ENCODE peak calls at places on chromosomes 2 and 18, in seven cellular contexts. S is lower lobe of right lung, U is fibroblast of lung, L is PC-9, Y is heart left ventricle, Z is Peyer's patch, H is SK-N-SH. V is an unnamed sample.

GRCh38 chr2:12397861-12398260 is 318.9 kb upstream of the TRIB2 start:
- DNase-seq in Z (no peak), L (no peak), U (no peak), S (no peak), H (no peak), Y (peak), V (no peak)

GRCh38 chr2:113230531-113230930 is 48.2 kb downstream of the PAX8 start:
- DNase-seq in L (no peak), U (no peak), Z (no peak), S (no peak), H (no peak), Y (no peak), V (no peak)

GRCh38 chr2:226215902-226216503 is 583.6 kb downstream of the IRS1 start:
- DNase-seq in U (peak), L (no peak), S (peak), H (peak), Y (peak), Z (peak), V (no peak)

GRCh38 chr2:72533767-72534166 is 292.1 kb downstream of the EXOC6B start:
- DNase-seq in U (peak), L (no peak), Y (no peak), Z (no peak), H (no peak), S (no peak), V (peak)

GRCh38 chr2:232321156-232321816 is 57.3 kb upstream of the ALPP start:
- DNase-seq in Z (peak), H (no peak), Y (no peak), L (no peak), S (peak), U (no peak), V (no peak)

GRCh38 chr18:52963481-52963880 is 623.5 kb downstream of the DCC start:
- DNase-seq in Z (no peak), H (no peak), L (no peak), S (no peak), Y (no peak), U (no peak), V (no peak)

GRCh38 chr2:207330912-207331311 is 165.2 kb upstream of the KLF7 start:
- DNase-seq in S (no peak), U (peak), H (no peak), Y (peak), L (peak), Z (no peak), V (peak)

GRCh38 chr2:97735161-97735561 is 21.8 kb downstream of the ZAP70 start:
- DNase-seq in U (no peak), L (no peak), H (no peak), Z (peak), S (no peak), Y (no peak), V (no peak)

GRCh38 chr18:54961016-54961423 is 1.8 kb upstream of the CCDC68 start:
- DNase-seq in U (peak), Z (no peak), Y (no peak), L (no peak), S (no peak), H (no peak), V (no peak)

GRCh38 chr2:105373344-105373781 is 25.5 kb downstream of the FHL2 start:
- DNase-seq in Z (peak), U (peak), H (no peak), S (peak), Y (peak), L (no peak), V (no peak)

GRCh38 chr2:106138904-106139574 is 55.1 kb downstream of the UXS1 start:
- DNase-seq in H (no peak), L (no peak), U (no peak), Z (no peak), S (no peak), Y (no peak), V (no peak)

GRCh38 chr2:84631047-84631446 is 114.7 kb downstream of the DNAH6 start:
- DNase-seq in Y (no peak), S (no peak), L (peak), Z (no peak), H (peak), U (peak), V (peak)

GRCh38 chr2:241750076-241750840 is 15.8 kb downstream of the D2HGDH start:
- DNase-seq in L (no peak), H (no peak), Z (no peak), Y (no peak), U (no peak), S (no peak), V (no peak)

GRCh38 chr2:11022874-11023273 is 111.1 kb downstream of the KCNF1 start:
- DNase-seq in Z (no peak), H (no peak), L (peak), Y (no peak), U (no peak), S (no peak), V (no peak)

GRCh38 chr2:196125596-196125995 is 45.8 kb downstream of the STK17B start:
- DNase-seq in U (no peak), H (no peak), Z (no peak), L (no peak), S (no peak), Y (no peak), V (no peak)

GRCh38 chr2:46045888-46046287 is 251.3 kb upstream of the EPAS1 start:
- DNase-seq in S (no peak), H (no peak), Y (no peak), U (no peak), Z (no peak), L (no peak), V (no peak)

GRCh38 chr18:63971320-63972071 is 1.6 kb downstream of the SERPINB8 start:
- DNase-seq in L (no peak), H (no peak), U (no peak), S (no peak), Y (no peak), Z (no peak), V (no peak)

GRCh38 chr2:59076079-59076619 is 835.0 kb upstream of the FANCL start:
- DNase-seq in U (no peak), H (no peak), S (no peak), L (no peak), Z (no peak), Y (no peak), V (no peak)

GRCh38 chr2:67649331-67650071 is 252.4 kb downstream of the ETAA1 start:
- DNase-seq in Y (peak), U (peak), S (no peak), L (no peak), Z (peak), H (peak), V (peak)

GRCh38 chr18:48531979-48532378 is 6.9 kb upstream of the CTIF start:
- DNase-seq in Y (no peak), L (no peak), U (no peak), Z (no peak), S (no peak), H (no peak), V (no peak)

GRCh38 chr18:48535956-48536355 is 2.9 kb upstream of the CTIF start:
- DNase-seq in Z (no peak), U (no peak), S (no peak), Y (no peak), L (no peak), H (no peak), V (no peak)

GRCh38 chr18:48531082-48531403 is 7.8 kb upstream of the CTIF start:
- DNase-seq in L (no peak), U (no peak), S (no peak), Z (no peak), Y (no peak), H (no peak), V (no peak)

GRCh38 chr18:48534364-48534763 is 4.5 kb upstream of the CTIF start:
- DNase-seq in S (no peak), Y (no peak), Z (no peak), L (no peak), U (peak), H (no peak), V (no peak)

DNA sequence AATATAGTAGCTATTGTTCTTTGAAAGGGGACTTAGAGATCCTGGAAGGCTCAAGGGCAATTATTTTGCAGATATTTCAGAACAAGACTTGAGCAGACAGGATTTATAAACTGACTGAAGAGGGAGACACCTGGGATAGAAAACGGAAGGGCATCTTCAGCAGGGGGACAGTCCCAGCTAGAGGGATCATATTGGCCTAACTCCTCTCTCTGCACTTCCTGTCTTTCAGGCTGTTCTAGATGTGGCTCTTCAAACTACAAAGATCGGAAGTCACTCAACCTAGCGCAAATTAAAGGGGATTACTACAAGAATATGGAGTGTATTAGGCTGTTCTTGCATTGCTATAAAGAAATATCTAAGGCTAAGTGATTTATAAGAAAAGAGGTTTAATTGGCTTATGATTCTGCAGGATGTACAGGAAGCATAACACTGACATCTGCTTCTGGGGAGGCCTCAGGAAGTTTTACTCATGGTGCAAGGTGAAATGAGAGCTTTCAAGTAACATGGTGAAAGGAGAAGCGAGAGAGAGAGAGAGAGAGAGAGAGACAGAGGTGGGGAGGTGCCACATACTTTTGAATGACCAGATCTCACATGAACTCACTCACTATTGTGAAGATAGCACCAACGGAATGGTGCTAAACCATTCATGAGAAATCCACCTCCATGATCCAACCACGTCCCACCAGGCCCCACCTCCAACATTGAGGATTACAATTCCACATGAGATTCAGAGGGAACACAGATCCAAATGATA is 5.3 kb upstream of the CTIF start:
- DNase-seq in H (no peak), L (no peak), S (no peak), Y (no peak), U (no peak), Z (no peak), V (no peak)
- H3K27ac ChIP-seq in H (no peak), L (no peak), S (no peak), Y (no peak), U (no peak), Z (no peak), V (no peak)

GRCh38 chr2:17915811-17916523 is 37.5 kb downstream of the KCNS3 start:
- DNase-seq in H (no peak), Y (no peak), S (no peak), L (no peak), U (no peak), Z (no peak), V (no peak)
- TF ChIP-seq CTCF in H (no peak), Y (no peak), S (no peak), L (no peak), U (no peak), Z (no peak), V (no peak)

DNA sequence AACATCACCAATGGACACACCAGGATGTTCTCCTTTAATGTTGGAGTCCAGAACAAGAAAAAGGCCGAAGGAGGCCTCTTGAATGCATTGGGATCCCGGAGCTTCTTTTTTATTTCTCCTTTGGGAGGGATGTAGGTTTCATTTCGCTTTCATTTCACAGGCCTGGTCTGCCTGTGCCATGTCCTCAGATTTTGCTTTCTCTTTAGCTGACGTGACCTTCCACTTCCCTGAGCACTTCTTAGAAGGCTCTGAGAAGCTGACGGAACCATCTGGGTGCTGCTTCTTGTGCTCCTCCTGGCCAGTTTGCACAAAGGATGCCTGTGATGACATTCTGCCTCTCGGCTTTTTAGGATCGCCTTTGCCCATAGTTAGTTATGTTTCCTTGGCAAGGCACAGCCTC is 15.1 kb upstream of the MBOAT2 start:
- DNase-seq in Z (no peak), U (no peak), Y (no peak), L (no peak), H (no peak), S (no peak), V (no peak)
- H3K27ac ChIP-seq in Z (no peak), U (no peak), Y (no peak), L (no peak), H (no peak), S (peak), V (no peak)

GRCh38 chr2:24920813-24921441 is 890 bp upstream of the ADCY3 start:
- DNase-seq in L (no peak), Z (no peak), U (no peak), Y (no peak), H (peak), S (no peak), V (no peak)
- TF ChIP-seq CTCF in L (peak), Z (peak), U (peak), Y (no peak), H (peak), S (no peak), V (peak)

GRCh38 chr2:170354409-170354808 is 176.5 kb downstream of the MYO3B start:
- DNase-seq in Z (no peak), L (no peak), H (no peak), S (no peak), U (no peak), Y (no peak), V (no peak)

GRCh38 chr2:170350929-170351826 is 173.2 kb downstream of the MYO3B start:
- DNase-seq in U (no peak), Z (no peak), S (no peak), Y (no peak), L (no peak), H (no peak), V (no peak)

GRCh38 chr2:170359466-170359865 is 181.5 kb downstream of the MYO3B start:
- DNase-seq in L (no peak), H (no peak), Y (no peak), U (no peak), Z (no peak), S (no peak), V (no peak)

GRCh38 chr2:170360546-170361358 is 182.8 kb downstream of the MYO3B start:
- DNase-seq in H (no peak), Z (no peak), U (no peak), L (no peak), Y (no peak), S (no peak), V (no peak)

GRCh38 chr2:170354855-170355649 is 177.1 kb downstream of the MYO3B start:
- DNase-seq in Y (no peak), H (no peak), L (no peak), U (no peak), S (no peak), Z (no peak), V (no peak)
- H3K27ac ChIP-seq in Y (no peak), H (no peak), L (no peak), U (no peak), S (no peak), Z (no peak), V (no peak)

GRCh38 chr2:177326005-177326404 is 61.5 kb upstream of the NFE2L2 start:
- DNase-seq in S (no peak), L (no peak), H (no peak), Z (no peak), Y (no peak), U (no peak), V (no peak)

GRCh38 chr2:177326591-177326990 is 62.1 kb upstream of the NFE2L2 start:
- DNase-seq in U (no peak), L (no peak), H (no peak), S (no peak), Y (no peak), Z (no peak), V (no peak)

GRCh38 chr2:177325554-177325953 is 61.0 kb upstream of the NFE2L2 start:
- DNase-seq in Z (no peak), Y (no peak), H (no peak), L (no peak), S (no peak), U (no peak), V (no peak)

GRCh38 chr2:177324797-177325196 is 60.3 kb upstream of the NFE2L2 start:
- DNase-seq in Z (no peak), Y (no peak), H (no peak), S (no peak), L (no peak), U (no peak), V (no peak)

DNA sequence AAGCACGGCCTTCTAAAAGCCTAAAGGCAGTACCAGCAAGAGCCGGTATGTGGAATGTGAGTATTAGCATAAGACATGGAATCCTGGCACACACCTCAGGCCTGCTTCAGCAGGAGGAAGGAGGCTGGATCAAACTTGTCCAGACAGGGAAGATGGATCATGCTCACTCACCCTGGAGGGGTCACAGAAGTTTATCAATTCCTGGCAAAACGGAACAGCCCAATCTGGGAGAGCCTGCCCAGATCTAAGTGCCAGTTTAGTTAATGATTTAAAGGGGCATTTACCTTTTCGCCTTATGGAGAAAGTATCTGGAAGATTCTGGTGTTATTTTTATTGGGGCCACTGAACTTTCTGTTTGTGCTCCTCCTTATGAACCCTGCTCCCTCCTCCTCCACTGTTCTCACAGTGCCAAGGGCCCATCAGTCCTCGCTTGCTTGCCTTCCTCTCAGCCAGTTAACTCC is 58.3 kb upstream of the NFE2L2 start:
- DNase-seq in Z (peak), H (no peak), S (no peak), U (no peak), L (no peak), Y (no peak), V (peak)
- TF ChIP-seq CTCF in Z (peak), H (no peak), S (no peak), U (no peak), L (no peak), Y (no peak), V (no peak)

DNA sequence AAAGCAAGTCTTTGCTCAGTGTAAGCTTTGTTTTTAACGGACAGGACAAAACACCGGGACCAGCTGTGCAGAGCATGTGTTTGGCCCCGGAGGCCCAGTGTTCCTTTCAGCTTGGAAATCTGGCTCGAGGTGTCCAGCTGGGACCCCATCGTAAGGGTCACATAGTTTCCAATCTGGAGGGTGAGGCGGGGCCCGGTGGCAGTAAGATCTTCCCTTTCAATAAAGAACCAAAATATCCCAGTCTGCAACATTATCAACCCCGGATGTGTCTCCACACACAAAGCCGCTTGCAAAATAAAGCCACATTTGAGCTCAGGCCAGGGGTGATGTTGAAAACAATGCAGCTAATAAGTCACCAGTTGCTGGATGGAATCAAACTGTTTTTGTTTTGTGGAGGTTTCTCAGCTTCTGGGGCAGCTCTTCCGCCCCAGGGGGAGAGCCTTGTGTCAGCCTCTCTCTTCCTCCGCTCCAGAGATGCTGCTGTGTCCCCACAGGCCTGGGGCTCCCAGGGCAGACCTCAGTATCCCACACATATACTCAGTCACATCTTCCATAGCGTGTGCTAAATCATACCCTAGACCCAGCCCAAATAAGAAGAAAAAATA is 138.6 kb upstream of the GLI2 start:
- DNase-seq in S (peak), L (no peak), H (no peak), Y (peak), Z (peak), U (peak), V (no peak)
- H3K27ac ChIP-seq in S (peak), L (no peak), H (no peak), Y (peak), Z (no peak), U (no peak), V (no peak)

GRCh38 chr18:22363867-22364463 is 53.8 kb downstream of the CTAGE1 start:
- DNase-seq in L (no peak), U (peak), S (no peak), H (no peak), Z (no peak), Y (no peak), V (no peak)
- TF ChIP-seq CTCF in L (no peak), U (peak), S (peak), H (no peak), Z (peak), Y (peak), V (no peak)

GRCh38 chr2:109128048-109128465 is 948 bp upstream of the SH3RF3 start:
- DNase-seq in H (peak), Y (peak), S (peak), U (peak), Z (peak), L (peak), V (peak)
- H3K27ac ChIP-seq in H (peak), Y (peak), S (peak), U (peak), Z (peak), L (no peak), V (peak)

V was measured in RWPE1.